ENCODE peak calls at places on chromosomes 6 and 20, in eight cellular contexts. One of them, this sample, is unnamed.

GRCh38 chr20:59016795-59017492 is 2.3 kb upstream of the TUBB1 start:
- DNase-seq in ACHN: no peak
- DNase-seq in GM23248: no peak
- DNase-seq in activated naive CD4-positive, alpha-beta T cell treated with anti-CD3 and anti-CD28 coated beads, Interleukin-2, amount 10 ng/mL, durations not matched to agents 7 days and 5 days: peak; percentile 36
- DNase-seq in naive thymus-derived CD8-positive, alpha-beta T cell: no peak
- DNase-seq in ureter: peak; percentile 39
- DNase-seq in putamen: no peak
- DNase-seq in fibroblast of lung: peak; percentile 43
- DNase-seq in this sample: no peak

GRCh38 chr6:108166664-108167448 is 1.0 kb downstream of the NR2E1 start:
- DNase-seq in naive thymus-derived CD8-positive, alpha-beta T cell: no peak
- DNase-seq in ureter: no peak
- DNase-seq in ACHN: no peak
- DNase-seq in activated naive CD4-positive, alpha-beta T cell treated with anti-CD3 and anti-CD28 coated beads, Interleukin-2, amount 10 ng/mL, durations not matched to agents 7 days and 5 days: no peak
- DNase-seq in GM23248: no peak
- DNase-seq in fibroblast of lung: no peak
- DNase-seq in putamen: no peak
- DNase-seq in this sample: no peak

GRCh38 chr20:63290677-63291472 is 2.1 kb upstream of the COL20A1 start:
- DNase-seq in activated naive CD4-positive, alpha-beta T cell treated with anti-CD3 and anti-CD28 coated beads, Interleukin-2, amount 10 ng/mL, durations not matched to agents 7 days and 5 days: peak; percentile 68
- DNase-seq in ureter: no peak
- DNase-seq in ACHN: peak; percentile 21
- DNase-seq in putamen: no peak
- DNase-seq in GM23248: peak; percentile 70
- DNase-seq in fibroblast of lung: peak; percentile 28
- DNase-seq in naive thymus-derived CD8-positive, alpha-beta T cell: peak; percentile 19
- DNase-seq in this sample: peak; percentile 19

GRCh38 chr6:48087448-48087847 is 23.5 kb downstream of the PTCHD4 start:
- DNase-seq in ureter: no peak
- DNase-seq in naive thymus-derived CD8-positive, alpha-beta T cell: no peak
- DNase-seq in activated naive CD4-positive, alpha-beta T cell treated with anti-CD3 and anti-CD28 coated beads, Interleukin-2, amount 10 ng/mL, durations not matched to agents 7 days and 5 days: no peak
- DNase-seq in putamen: no peak
- DNase-seq in fibroblast of lung: no peak
- DNase-seq in GM23248: peak; percentile 46
- DNase-seq in ACHN: no peak
- DNase-seq in this sample: no peak

GRCh38 chr6:75934643-75935472 is 137.6 kb downstream of the IMPG1 start:
- DNase-seq in fibroblast of lung: peak; percentile 77
- DNase-seq in ACHN: peak; percentile 69
- DNase-seq in putamen: peak; percentile 78
- DNase-seq in activated naive CD4-positive, alpha-beta T cell treated with anti-CD3 and anti-CD28 coated beads, Interleukin-2, amount 10 ng/mL, durations not matched to agents 7 days and 5 days: peak; percentile 34
- DNase-seq in GM23248: peak; percentile 84
- DNase-seq in ureter: peak; percentile 56
- DNase-seq in naive thymus-derived CD8-positive, alpha-beta T cell: no peak
- DNase-seq in this sample: peak; percentile 19

GRCh38 chr6:15274696-15275387 is 29.0 kb downstream of the JARID2 start:
- DNase-seq in activated naive CD4-positive, alpha-beta T cell treated with anti-CD3 and anti-CD28 coated beads, Interleukin-2, amount 10 ng/mL, durations not matched to agents 7 days and 5 days: no peak
- DNase-seq in ureter: no peak
- DNase-seq in ACHN: no peak
- DNase-seq in naive thymus-derived CD8-positive, alpha-beta T cell: no peak
- DNase-seq in fibroblast of lung: peak; percentile 36
- DNase-seq in putamen: no peak
- DNase-seq in GM23248: no peak
- DNase-seq in this sample: no peak

GRCh38 chr6:44594471-44594870 is 207.0 kb downstream of the CDC5L start:
- DNase-seq in fibroblast of lung: no peak
- DNase-seq in ACHN: no peak
- DNase-seq in activated naive CD4-positive, alpha-beta T cell treated with anti-CD3 and anti-CD28 coated beads, Interleukin-2, amount 10 ng/mL, durations not matched to agents 7 days and 5 days: no peak
- DNase-seq in ureter: no peak
- DNase-seq in naive thymus-derived CD8-positive, alpha-beta T cell: no peak
- DNase-seq in GM23248: no peak
- DNase-seq in putamen: no peak
- DNase-seq in this sample: no peak

GRCh38 chr6:5412017-5412416 is 150.7 kb downstream of the FARS2 start:
- DNase-seq in putamen: no peak
- DNase-seq in ACHN: no peak
- DNase-seq in naive thymus-derived CD8-positive, alpha-beta T cell: no peak
- DNase-seq in fibroblast of lung: no peak
- DNase-seq in ureter: no peak
- DNase-seq in activated naive CD4-positive, alpha-beta T cell treated with anti-CD3 and anti-CD28 coated beads, Interleukin-2, amount 10 ng/mL, durations not matched to agents 7 days and 5 days: no peak
- DNase-seq in GM23248: no peak
- DNase-seq in this sample: no peak

GRCh38 chr20:13996265-13996664 is 949 bp downstream of the MACROD2 start:
- DNase-seq in fibroblast of lung: no peak
- DNase-seq in ureter: no peak
- DNase-seq in putamen: peak; percentile 0
- DNase-seq in ACHN: no peak
- DNase-seq in activated naive CD4-positive, alpha-beta T cell treated with anti-CD3 and anti-CD28 coated beads, Interleukin-2, amount 10 ng/mL, durations not matched to agents 7 days and 5 days: no peak
- DNase-seq in GM23248: peak; percentile 19
- DNase-seq in naive thymus-derived CD8-positive, alpha-beta T cell: no peak
- DNase-seq in this sample: no peak

GRCh38 chr6:33080127-33081089 is 4.6 kb downstream of the HLA-DPB1 start:
- DNase-seq in ureter: peak; percentile 70
- DNase-seq in ACHN: peak; percentile 88
- DNase-seq in putamen: no peak
- DNase-seq in fibroblast of lung: peak; percentile 49
- DNase-seq in GM23248: peak; percentile 72
- DNase-seq in naive thymus-derived CD8-positive, alpha-beta T cell: no peak
- DNase-seq in activated naive CD4-positive, alpha-beta T cell treated with anti-CD3 and anti-CD28 coated beads, Interleukin-2, amount 10 ng/mL, durations not matched to agents 7 days and 5 days: no peak
- DNase-seq in this sample: no peak

GRCh38 chr6:77332915-77333623 is 130.2 kb downstream of the HTR1B start:
- DNase-seq in naive thymus-derived CD8-positive, alpha-beta T cell: no peak
- DNase-seq in GM23248: no peak
- DNase-seq in ureter: no peak
- DNase-seq in ACHN: no peak
- DNase-seq in activated naive CD4-positive, alpha-beta T cell treated with anti-CD3 and anti-CD28 coated beads, Interleukin-2, amount 10 ng/mL, durations not matched to agents 7 days and 5 days: no peak
- DNase-seq in putamen: no peak
- DNase-seq in fibroblast of lung: no peak
- DNase-seq in this sample: no peak

GRCh38 chr20:41418739-41419293 is 52.2 kb upstream of the EMILIN3 start:
- DNase-seq in GM23248: no peak
- DNase-seq in activated naive CD4-positive, alpha-beta T cell treated with anti-CD3 and anti-CD28 coated beads, Interleukin-2, amount 10 ng/mL, durations not matched to agents 7 days and 5 days: no peak
- DNase-seq in fibroblast of lung: no peak
- DNase-seq in ureter: no peak
- DNase-seq in ACHN: no peak
- DNase-seq in putamen: no peak
- DNase-seq in naive thymus-derived CD8-positive, alpha-beta T cell: no peak
- DNase-seq in this sample: no peak

GRCh38 chr6:29516108-29516507 is 28.4 kb upstream of the MAS1L start:
- DNase-seq in putamen: no peak
- DNase-seq in ACHN: peak; percentile 24
- DNase-seq in ureter: peak; percentile 14
- DNase-seq in GM23248: peak; percentile 57
- DNase-seq in fibroblast of lung: peak; percentile 72
- DNase-seq in naive thymus-derived CD8-positive, alpha-beta T cell: no peak
- DNase-seq in activated naive CD4-positive, alpha-beta T cell treated with anti-CD3 and anti-CD28 coated beads, Interleukin-2, amount 10 ng/mL, durations not matched to agents 7 days and 5 days: peak; percentile 45
- DNase-seq in this sample: no peak